ENCODE peak calls at places on chromosome 2, in seven cellular contexts. O, Y, X, N, C, U and M are unnamed samples.

GRCh38 chr2:216918088-216918680 is 58.3 kb upstream of the TNP1 start:
- DNase-seq in O (no peak), Y (peak), X (no peak), N (no peak), C (no peak), U (no peak), M (no peak)

GRCh38 chr2:128585706-128586105 is 267.0 kb upstream of the HS6ST1 start:
- DNase-seq in O (no peak), Y (peak), X (no peak), N (no peak), C (no peak), U (no peak), M (no peak)

GRCh38 chr2:51000849-51001617 is 30.9 kb downstream of the NRXN1 start:
- DNase-seq in O (no peak), Y (no peak), X (no peak), N (no peak), C (no peak), U (no peak), M (peak)

GRCh38 chr2:124281556-124281955 is 256.5 kb downstream of the CNTNAP5 start:
- DNase-seq in O (no peak), Y (no peak), X (no peak), N (no peak), C (no peak), U (no peak), M (no peak)

GRCh38 chr2:212995920-212996319 is 155.5 kb downstream of the IKZF2 start:
- DNase-seq in O (no peak), Y (peak), X (no peak), N (no peak), C (no peak), U (no peak), M (no peak)

GRCh38 chr2:174575124-174575776 is 22.4 kb downstream of the WIPF1 start:
- DNase-seq in O (no peak), Y (no peak), X (peak), N (no peak), C (no peak), U (no peak), M (no peak)

GRCh38 chr2:24912986-24913385 is 7.1 kb downstream of the ADCY3 start:
- DNase-seq in O (no peak), Y (no peak), X (no peak), N (no peak), C (no peak), U (no peak), M (no peak)

GRCh38 chr2:161576421-161576820 is 47.8 kb upstream of the SLC4A10 start:
- DNase-seq in O (no peak), Y (peak), X (no peak), N (no peak), C (no peak), U (peak), M (no peak)

GRCh38 chr2:144206019-144206418 is 313.9 kb downstream of the ZEB2 start:
- DNase-seq in O (no peak), Y (no peak), X (no peak), N (no peak), C (no peak), U (no peak), M (no peak)

GRCh38 chr2:28274911-28275685 is 117.6 kb upstream of the FOSL2 start:
- DNase-seq in O (no peak), Y (peak), X (no peak), N (no peak), C (no peak), U (no peak), M (no peak)

GRCh38 chr2:140506606-140507005 is 1624.2 kb downstream of the LRP1B start:
- DNase-seq in O (no peak), Y (peak), X (no peak), N (no peak), C (no peak), U (no peak), M (no peak)

GRCh38 chr2:54809814-54810213 is 86.4 kb downstream of the EML6 start:
- DNase-seq in O (no peak), Y (peak), X (no peak), N (no peak), C (no peak), U (no peak), M (no peak)

GRCh38 chr2:96914332-96914731 is 44.5 kb upstream of the SEMA4C start:
- DNase-seq in O (no peak), Y (no peak), X (no peak), N (no peak), C (no peak), U (no peak), M (no peak)